ENCODE peak calls at places on chromosomes 1 and 21, in five cellular contexts. M is ascending aorta, D is fibroblast of lung, X is choroid plexus epithelial cell, R is neural progenitor cell. I is an unnamed sample.
A peak's percentile ranks its signal among the peaks of the same experiment; 100 is the strongest.

GRCh38 chr1:244341455-244342450 is 110.0 kb downstream of the ADSS2 start:
- DNase-seq in M (no peak), D (no peak), X (peak; percentile 57), R (peak; percentile 51), I (peak; percentile 94)

GRCh38 chr1:33349081-33349759 is 28.3 kb upstream of the A3GALT2 start:
- DNase-seq in M (no peak), D (peak; percentile 47), X (peak; percentile 62), R (no peak), I (no peak)

GRCh38 chr1:25647106-25647505 is 30.5 kb downstream of the MAN1C1 start:
- DNase-seq in M (no peak), D (no peak), X (no peak), R (no peak), I (no peak)

GRCh38 chr1:2631136-2632050 is 1.4 kb downstream of the MMEL1 start:
- DNase-seq in M (no peak), D (no peak), X (no peak), R (no peak), I (no peak)

GRCh38 chr1:36285450-36286101 is 20.6 kb upstream of the SH3D21 start:
- DNase-seq in M (no peak), D (peak; percentile 94), X (peak; percentile 96), R (peak; percentile 89), I (peak; percentile 89)

GRCh38 chr1:64527191-64527590 is 57.3 kb downstream of the CACHD1 start:
- DNase-seq in M (no peak), D (no peak), X (no peak), R (no peak), I (no peak)

GRCh38 chr1:33641099-33641830 is 168.8 kb downstream of the ZSCAN20 start:
- DNase-seq in M (no peak), D (no peak), X (peak; percentile 58), R (peak; percentile 51), I (peak; percentile 45)

GRCh38 chr21:37849703-37850102 is 66.6 kb downstream of the KCNJ6 start:
- DNase-seq in M (no peak), D (peak; percentile 44), X (peak; percentile 83), R (no peak), I (peak; percentile 17)

GRCh38 chr1:99808391-99809115 is 41.6 kb upstream of the AGL start:
- DNase-seq in M (no peak), D (peak; percentile 92), X (peak; percentile 95), R (peak; percentile 87), I (peak; percentile 90)

GRCh38 chr1:3468236-3469103 is 14.0 kb downstream of the ARHGEF16 start:
- DNase-seq in M (no peak), D (no peak), X (no peak), R (no peak), I (no peak)

GRCh38 chr1:231219422-231220401 is 21.3 kb upstream of the GNPAT start:
- DNase-seq in M (no peak), D (no peak), X (no peak), R (no peak), I (no peak)

GRCh38 chr1:10672376-10673050 is 123.9 kb downstream of the CASZ1 start:
- DNase-seq in M (no peak), D (no peak), X (no peak), R (no peak), I (no peak)

GRCh38 chr1:35845766-35846165 is 37.2 kb upstream of the AGO1 start:
- DNase-seq in M (no peak), D (no peak), X (peak; percentile 2), R (no peak), I (no peak)

GRCh38 chr1:205309741-205310140 is 11.8 kb downstream of the NUAK2 start:
- DNase-seq in M (no peak), D (no peak), X (no peak), R (no peak), I (no peak)

GRCh38 chr1:235423214-235423652 is 56.0 kb downstream of the TBCE start:
- DNase-seq in M (no peak), D (no peak), X (no peak), R (no peak), I (no peak)

GRCh38 chr1:65264197-65264929 is 45.0 kb upstream of the DNAJC6 start:
- DNase-seq in M (no peak), D (peak; percentile 54), X (peak; percentile 48), R (peak; percentile 74), I (peak; percentile 70)

GRCh38 chr21:44441581-44442265 is 13.6 kb upstream of the LRRC3 start:
- DNase-seq in M (no peak), D (no peak), X (no peak), R (no peak), I (no peak)

GRCh38 chr1:177858222-177858894 is 111.5 kb downstream of the SEC16B start:
- DNase-seq in M (no peak), D (peak; percentile 55), X (peak; percentile 47), R (no peak), I (no peak)

DNA sequence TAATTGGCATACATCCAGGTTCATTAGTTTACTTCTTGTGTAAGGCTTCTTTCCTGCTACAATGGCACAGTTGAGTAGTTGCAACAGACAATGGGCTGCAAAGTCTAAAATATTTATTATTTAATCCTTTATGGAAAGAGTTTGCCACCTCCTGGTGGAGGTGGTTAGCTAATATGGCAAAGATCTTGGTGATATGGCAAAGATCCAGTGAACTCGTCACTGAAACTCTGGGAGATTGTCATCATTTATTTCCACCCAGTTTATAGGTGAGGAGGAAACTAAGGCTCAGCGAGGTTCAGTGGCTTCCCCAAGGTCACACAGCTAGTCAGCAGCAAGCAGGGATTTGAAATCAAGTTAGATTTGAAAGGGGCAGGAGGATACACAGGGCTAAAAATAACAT is 16.1 kb upstream of the IFFO2 start:
- DNase-seq in M (no peak), D (peak; percentile 67), X (peak; percentile 57), R (no peak), I (peak; percentile 51)
- TF ChIP-seq CTCF in M (peak; percentile 69), D (peak; percentile 41), X (peak; percentile 50), R (no peak), I (peak; percentile 30)

GRCh38 chr1:158509471-158510161 is 37.6 kb downstream of the OR10R2 start:
- DNase-seq in M (no peak), D (no peak), X (peak; percentile 5), R (peak; percentile 25), I (peak; percentile 30)

GRCh38 chr1:158507511-158507910 is 35.5 kb downstream of the OR10R2 start:
- DNase-seq in M (no peak), D (no peak), X (no peak), R (no peak), I (no peak)

DNA sequence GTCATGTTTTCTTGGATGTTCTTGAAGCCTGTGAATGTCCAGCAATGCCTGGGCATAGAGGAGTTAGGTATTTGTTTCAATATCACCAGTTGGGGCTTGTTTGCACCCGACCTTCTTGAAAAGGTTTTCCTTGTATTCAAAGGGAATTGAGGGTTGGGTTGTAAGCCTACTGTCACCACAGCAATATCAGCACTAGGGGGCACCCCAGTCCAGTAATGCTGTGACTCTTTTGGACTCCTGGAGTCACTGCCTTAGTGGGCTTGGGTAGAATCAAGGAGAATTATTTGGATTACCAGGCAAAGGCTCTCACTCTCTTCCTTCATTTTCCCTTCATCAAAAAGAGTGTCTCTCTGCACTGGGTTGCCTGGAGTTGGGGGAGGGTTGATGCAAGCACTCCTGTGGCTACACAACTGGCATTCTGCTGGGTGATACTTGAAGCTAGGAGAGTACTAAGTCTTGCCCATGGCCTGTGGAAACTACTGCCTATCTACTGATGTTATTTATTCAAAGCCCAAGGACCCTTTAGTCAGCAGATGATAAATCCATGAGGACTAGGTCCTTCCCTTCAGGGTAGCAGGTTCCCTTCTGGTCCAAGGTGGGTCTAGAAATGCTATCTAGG is 34.5 kb downstream of the OR10R2 start:
- DNase-seq in M (no peak), D (no peak), X (peak; percentile 13), R (peak; percentile 77), I (peak; percentile 61)
- TF ChIP-seq CTCF in M (peak; percentile 7), D (no peak), X (peak; percentile 38), R (peak; percentile 77), I (peak; percentile 63)

GRCh38 chr1:223714849-223715709 is 2.7 kb downstream of the CAPN2 start:
- DNase-seq in M (no peak), D (peak; percentile 91), X (peak; percentile 78), R (peak; percentile 41), I (peak; percentile 100)
- TF ChIP-seq CTCF in M (no peak), D (no peak), X (no peak), R (no peak), I (no peak)

GRCh38 chr1:201881617-201882016 is 7.1 kb upstream of the SHISA4 start:
- DNase-seq in M (no peak), D (no peak), X (no peak), R (no peak), I (no peak)

GRCh38 chr1:201883786-201884185 is 4.9 kb upstream of the SHISA4 start:
- DNase-seq in M (no peak), D (peak; percentile 65), X (peak; percentile 69), R (no peak), I (peak; percentile 91)

GRCh38 chr1:201880928-201881571 is 7.6 kb upstream of the SHISA4 start:
- DNase-seq in M (no peak), D (no peak), X (no peak), R (no peak), I (no peak)

GRCh38 chr1:201883266-201883665 is 5.4 kb upstream of the SHISA4 start:
- DNase-seq in M (no peak), D (no peak), X (no peak), R (no peak), I (no peak)

DNA sequence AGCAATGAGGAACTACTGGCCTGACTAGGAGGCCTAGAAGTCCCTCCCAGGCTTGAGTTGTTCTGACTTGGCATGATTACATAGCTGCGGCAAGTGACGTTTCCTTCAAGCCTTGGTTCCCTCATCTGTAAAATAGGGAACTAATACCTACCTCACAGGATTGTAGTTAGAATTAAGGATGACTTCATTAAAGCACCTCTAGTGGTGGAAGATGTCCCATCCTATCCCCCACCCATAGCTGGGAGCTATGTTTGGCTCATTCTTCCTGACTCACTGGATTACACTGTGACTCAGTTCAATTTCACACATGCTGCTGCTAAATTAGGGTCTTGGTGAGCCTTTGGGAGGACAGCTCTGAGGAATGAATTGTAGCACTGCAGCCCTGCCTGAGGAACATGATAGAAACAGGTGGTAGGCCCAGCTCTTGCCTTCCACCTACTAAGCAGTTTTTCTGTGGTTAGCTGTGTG is 6.0 kb upstream of the SHISA4 start:
- DNase-seq in M (no peak), D (peak; percentile 72), X (peak; percentile 46), R (no peak), I (peak; percentile 97)
- TF ChIP-seq CTCF in M (peak; percentile 5), D (no peak), X (peak; percentile 21), R (no peak), I (peak; percentile 41)

GRCh38 chr1:208252126-208252853 is 8.1 kb upstream of the PLXNA2 start:
- DNase-seq in M (no peak), D (peak; percentile 37), X (no peak), R (peak; percentile 49), I (no peak)
- TF ChIP-seq CTCF in M (no peak), D (peak; percentile 29), X (peak; percentile 22), R (peak; percentile 41), I (no peak)

DNA sequence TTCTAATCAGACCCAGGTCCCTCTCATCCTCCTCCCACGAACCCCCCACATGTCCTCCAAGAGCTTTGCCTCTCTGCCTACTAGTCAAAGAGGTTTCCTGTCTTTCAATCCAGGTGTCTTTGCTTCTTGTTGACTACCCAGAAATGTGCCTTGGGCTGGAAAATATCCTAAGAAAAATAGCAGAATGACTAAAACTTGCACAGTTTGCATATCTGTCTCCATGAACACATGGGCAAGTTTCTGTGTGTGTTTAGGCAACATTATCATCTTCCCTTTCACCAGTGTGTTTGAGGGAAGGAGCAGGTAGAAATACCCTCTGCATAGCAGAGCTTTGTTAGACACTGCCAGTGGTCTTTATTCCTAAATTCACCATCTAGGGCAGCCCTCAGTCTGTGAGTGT is 1.5 kb downstream of the C1orf116 start:
- DNase-seq in M (no peak), D (no peak), X (no peak), R (no peak), I (peak; percentile 27)
- TF ChIP-seq CTCF in M (no peak), D (no peak), X (no peak), R (no peak), I (no peak)

GRCh38 chr1:46798820-46799219 is at the start of gene CYP4B1:
- DNase-seq in M (no peak), D (no peak), X (no peak), R (no peak), I (peak; percentile 58)
- TF ChIP-seq CTCF in M (no peak), D (no peak), X (no peak), R (no peak), I (no peak)